ENCODE peak calls at places on chromosome 18, in five cellular contexts. B is GM23338, W is hepatocyte, J is AG09309, D is IMR-90. E is an unnamed sample.
A peak's percentile ranks its signal among the peaks of the same experiment; 100 is the strongest.

GRCh38 chr18:55552498-55553189 is 35.3 kb downstream of the TCF4 start:
- DNase-seq in B (no peak), W (no peak), J (peak; percentile 45), D (peak; percentile 91), E (no peak)

GRCh38 chr18:23627325-23627724 is 35.4 kb downstream of the ANKRD29 start:
- DNase-seq in B (no peak), W (peak; percentile 57), J (peak; percentile 75), D (peak; percentile 91), E (peak; percentile 80)

GRCh38 chr18:57275111-57275510 is 77.2 kb upstream of the ST8SIA3 start:
- DNase-seq in B (no peak), W (no peak), J (no peak), D (no peak), E (no peak)

GRCh38 chr18:67957684-67958083 is 441.2 kb upstream of the DSEL start:
- DNase-seq in B (no peak), W (no peak), J (no peak), D (no peak), E (no peak)

GRCh38 chr18:9008709-9009635 is 93.5 kb upstream of the NDUFV2 start:
- DNase-seq in B (no peak), W (peak; percentile 10), J (no peak), D (no peak), E (no peak)

GRCh38 chr18:35581555-35582309 is at the start of gene GALNT1:
- DNase-seq in B (peak; percentile 50), W (peak; percentile 49), J (no peak), D (peak; percentile 4), E (peak; percentile 23)

GRCh38 chr18:54647176-54647575 is 56.1 kb downstream of the DYNAP start:
- DNase-seq in B (peak; percentile 72), W (peak; percentile 61), J (no peak), D (peak; percentile 4), E (peak; percentile 69)

GRCh38 chr18:68262697-68263293 is 452.1 kb downstream of the TMX3 start:
- DNase-seq in B (no peak), W (no peak), J (peak; percentile 61), D (peak; percentile 83), E (peak; percentile 81)

GRCh38 chr18:61993831-61994230 is 101.0 kb upstream of the RNF152 start:
- DNase-seq in B (no peak), W (no peak), J (no peak), D (no peak), E (peak; percentile 17)

GRCh38 chr18:42174909-42175308 is 219.9 kb downstream of the PIK3C3 start:
- DNase-seq in B (peak; percentile 19), W (peak; percentile 53), J (no peak), D (no peak), E (peak; percentile 66)

GRCh38 chr18:76968073-76968472 is 145.7 kb downstream of the ZNF236 start:
- DNase-seq in B (peak; percentile 88), W (no peak), J (no peak), D (no peak), E (no peak)

GRCh38 chr18:46310675-46311345 is 206.6 kb downstream of the HAUS1 start:
- DNase-seq in B (no peak), W (no peak), J (no peak), D (no peak), E (no peak)

GRCh38 chr18:13584826-13585225 is 141.5 kb downstream of the FAM210A start:
- DNase-seq in B (no peak), W (no peak), J (no peak), D (no peak), E (no peak)

GRCh38 chr18:70243131-70243530 is 37.6 kb upstream of the RTTN start:
- DNase-seq in B (no peak), W (peak; percentile 48), J (peak; percentile 8), D (no peak), E (peak; percentile 81)

GRCh38 chr18:8882632-8883408 is 177.5 kb downstream of the MTCL1 start:
- DNase-seq in B (peak; percentile 86), W (no peak), J (no peak), D (no peak), E (peak; percentile 60)

GRCh38 chr18:62732631-62733030 is 17.3 kb downstream of the PHLPP1 start:
- DNase-seq in B (no peak), W (no peak), J (no peak), D (no peak), E (no peak)

GRCh38 chr18:21369146-21369545 is 127.1 kb downstream of the GREB1L start:
- DNase-seq in B (no peak), W (no peak), J (no peak), D (no peak), E (no peak)

DNA sequence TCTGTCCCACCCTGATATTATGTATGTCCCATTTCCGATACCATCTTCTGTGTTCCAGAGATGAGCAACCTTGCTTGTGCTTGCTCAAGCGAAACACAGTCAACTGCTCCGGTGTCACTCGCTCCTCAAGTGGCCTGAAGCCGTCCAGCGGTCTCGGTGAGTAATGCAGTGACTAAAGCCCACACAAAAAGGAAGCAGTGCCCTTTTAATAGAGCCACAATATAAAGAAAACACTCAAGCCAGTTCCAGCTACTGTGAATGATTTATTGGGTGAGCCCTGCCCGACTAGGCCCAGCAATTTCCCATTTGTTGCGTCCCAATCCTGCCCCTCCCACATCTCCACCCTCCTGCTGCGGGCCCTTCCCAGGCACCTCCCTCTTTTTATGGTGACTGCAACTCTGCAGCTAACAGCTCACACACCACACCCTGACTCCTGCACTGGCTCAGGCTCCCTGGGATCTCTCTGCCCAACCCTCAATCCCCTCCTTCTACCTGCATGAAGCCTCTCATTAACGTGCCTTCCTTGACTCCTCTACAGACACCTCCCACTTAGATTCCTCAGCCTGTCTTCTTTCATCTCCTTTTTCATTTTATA is 44.2 kb upstream of the DSC1 start:
- DNase-seq in B (peak; percentile 57), W (peak; percentile 82), J (no peak), D (peak; percentile 23), E (peak; percentile 97)
- H3K4me3 ChIP-seq in B (no peak overlapping the region), W (no peak overlapping the region), J (no peak overlapping the region), D (no peak overlapping the region), E (peak overlapping the region; percentile 71)

GRCh38 chr18:1998121-1998520 is 573.2 kb downstream of the METTL4 start:
- DNase-seq in B (no peak), W (peak; percentile 15), J (no peak), D (no peak), E (peak; percentile 73)

GRCh38 chr18:1999387-1999786 is 571.9 kb downstream of the METTL4 start:
- DNase-seq in B (no peak), W (no peak), J (no peak), D (no peak), E (no peak)

DNA sequence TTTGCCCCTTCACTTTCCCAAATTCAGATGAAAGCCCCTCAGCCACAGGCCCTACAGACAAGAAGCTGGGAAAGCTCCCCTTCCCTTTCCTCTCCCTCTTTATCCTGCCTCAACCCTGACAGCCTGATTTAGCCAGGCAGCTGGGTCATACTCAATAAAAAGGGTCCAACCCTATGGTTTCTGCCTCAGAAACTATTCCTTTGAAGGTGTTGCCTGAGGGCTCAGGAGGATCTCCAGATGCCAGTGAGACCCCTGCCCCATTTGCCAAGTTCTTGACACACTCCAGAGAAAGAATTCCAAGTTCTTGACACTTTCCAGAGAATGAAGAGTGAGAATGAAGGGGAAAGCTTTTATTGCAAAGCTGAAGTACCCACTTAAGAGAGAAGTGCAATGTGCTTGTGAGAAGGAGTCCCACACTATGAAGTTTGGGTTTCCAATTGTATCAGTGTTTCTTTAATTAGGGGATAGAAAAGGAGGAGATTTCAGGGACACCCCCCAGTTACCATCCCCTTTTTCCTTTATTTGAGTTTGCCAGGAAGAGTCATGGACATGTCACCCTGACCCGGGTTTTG is 576.2 kb downstream of the METTL4 start:
- DNase-seq in B (no peak), W (no peak), J (no peak), D (no peak), E (no peak)
- TF ChIP-seq CTCF in B (no peak), W (no peak), J (no peak), D (no peak), E (no peak)

DNA sequence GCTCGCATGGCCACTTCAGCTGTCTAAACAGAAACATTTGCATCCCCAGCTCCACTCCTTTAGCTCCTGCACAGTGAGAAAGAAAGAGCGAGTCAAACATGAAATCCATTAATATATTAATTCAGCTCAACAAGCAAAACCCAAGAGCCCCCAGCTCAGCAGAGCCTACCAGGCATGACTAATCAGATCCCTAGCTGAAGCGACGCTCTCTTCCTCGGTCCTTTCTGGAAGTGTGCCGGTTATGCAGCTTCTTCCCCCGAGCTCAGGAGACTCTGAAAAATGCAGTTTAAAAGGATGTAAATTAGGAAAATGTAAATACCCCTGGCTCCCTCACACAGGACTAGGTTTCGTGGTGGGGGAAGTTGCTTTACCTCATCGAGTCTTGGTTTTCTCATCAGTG is 221.5 kb downstream of the ANKRD30B start:
- DNase-seq in B (no peak), W (no peak), J (no peak), D (no peak), E (no peak)
- H3K4me3 ChIP-seq in B (no peak overlapping the region), W (no peak overlapping the region), J (no peak overlapping the region), D (no peak overlapping the region), E (no peak overlapping the region)

DNA sequence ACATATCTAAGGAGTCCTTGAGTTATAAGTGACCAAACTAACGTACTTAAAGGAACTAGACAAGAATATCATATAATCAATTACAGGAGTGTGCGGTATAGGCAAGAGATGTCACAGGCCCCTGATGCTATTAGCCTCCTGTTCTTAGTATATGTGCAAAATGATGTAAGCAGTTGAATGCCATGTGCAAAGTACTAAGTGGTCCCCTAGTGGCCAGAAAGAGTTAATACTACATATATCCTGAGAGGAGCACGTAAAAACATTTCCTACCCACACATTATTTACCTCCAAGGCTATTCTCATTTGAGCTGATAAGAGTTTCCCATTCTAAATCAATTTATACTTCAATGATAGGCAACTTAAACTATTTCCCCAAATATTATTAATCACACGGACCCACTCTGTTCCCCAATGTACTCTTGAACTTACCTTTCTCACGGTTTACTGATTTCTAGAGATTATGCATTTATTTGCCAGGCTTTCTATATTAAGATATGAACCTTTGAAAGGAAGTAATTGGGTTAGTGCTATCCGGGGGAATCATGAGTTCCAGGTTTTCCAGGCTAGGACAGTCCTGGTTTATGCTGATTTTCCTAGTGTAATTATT is 158.0 kb upstream of the KLHL14 start:
- DNase-seq in B (peak; percentile 71), W (peak; percentile 62), J (peak; percentile 13), D (peak; percentile 60), E (peak; percentile 67)
- TF ChIP-seq CTCF in B (peak; percentile 75), W (peak; percentile 60), J (peak; percentile 62), D (peak; percentile 65), E (peak; percentile 71)

GRCh38 chr18:3604260-3604625 is 154.3 kb downstream of the TGIF1 start:
- DNase-seq in B (no peak), W (no peak), J (no peak), D (no peak), E (no peak)
- H3K4me3 ChIP-seq in B (peak overlapping the region; percentile 70), W (no peak overlapping the region), J (peak overlapping the region; percentile 32), D (peak overlapping the region; percentile 49), E (no peak overlapping the region)

DNA sequence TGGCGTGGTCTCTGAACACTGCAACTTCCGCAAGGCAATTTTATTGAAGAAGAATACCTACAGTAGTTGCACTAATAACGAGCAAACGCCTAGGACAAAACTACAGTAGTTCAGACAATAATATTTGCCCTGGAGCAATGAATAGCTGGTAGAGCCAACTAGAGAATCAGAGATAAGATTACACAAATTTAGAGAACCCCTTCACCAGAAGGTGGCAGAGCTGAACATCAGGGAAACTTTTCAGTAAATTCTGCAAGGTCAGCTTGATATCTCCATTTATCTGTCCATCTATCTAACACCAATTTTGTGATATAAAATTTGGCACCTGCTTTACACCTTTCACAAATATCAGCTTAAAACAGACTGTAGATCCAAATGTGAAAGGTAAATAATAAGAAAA is 43.8 kb downstream of the CDH19 start:
- DNase-seq in B (peak; percentile 47), W (peak; percentile 25), J (no peak), D (no peak), E (peak; percentile 63)
- TF ChIP-seq CTCF in B (peak; percentile 69), W (peak; percentile 45), J (no peak), D (no peak), E (peak; percentile 69)

GRCh38 chr18:58785171-58785805 is 79.4 kb upstream of the ZNF532 start:
- DNase-seq in B (no peak), W (peak; percentile 80), J (peak; percentile 71), D (peak; percentile 88), E (peak; percentile 99)
- H3K4me3 ChIP-seq in B (no peak overlapping the region), W (no peak overlapping the region), J (no peak overlapping the region), D (no peak overlapping the region), E (peak overlapping the region; percentile 8)

GRCh38 chr18:44683566-44683965 is 2.9 kb downstream of the SETBP1 start:
- DNase-seq in B (no peak), W (no peak), J (no peak), D (no peak), E (no peak)
- TF ChIP-seq CTCF in B (no peak), W (no peak), J (no peak), D (no peak), E (no peak)